ENCODE peak calls at places on chromosomes 6 and 20, in seven cellular contexts. One of them, this sample, is unnamed. For H3K27me3, the result is how much of the 10 kb centered on the place peaks cover.

GRCh38 chr6:20837189-20837588 is 302.9 kb downstream of the CDKAL1 start:
- ATAC-seq in HCT116: no peak
- ATAC-seq in heart right ventricle: no peak
- ATAC-seq in lower lobe of right lung: no peak
- ATAC-seq in pancreas: no peak
- ATAC-seq in CD8-positive, alpha-beta T cell: peak
- ATAC-seq in IMR-90: no peak
- ATAC-seq in this sample: no peak

GRCh38 chr20:22794200-22794599 is 209.8 kb upstream of the FOXA2 start:
- ATAC-seq in IMR-90: no peak
- ATAC-seq in lower lobe of right lung: peak
- ATAC-seq in pancreas: no peak
- ATAC-seq in HCT116: no peak
- ATAC-seq in heart right ventricle: no peak
- ATAC-seq in CD8-positive, alpha-beta T cell: no peak
- ATAC-seq in this sample: no peak

GRCh38 chr6:137010138-137010718 is 34.5 kb downstream of the IL20RA start:
- ATAC-seq in pancreas: no peak
- ATAC-seq in IMR-90: no peak
- ATAC-seq in heart right ventricle: no peak
- ATAC-seq in HCT116: no peak
- ATAC-seq in CD8-positive, alpha-beta T cell: no peak
- ATAC-seq in lower lobe of right lung: no peak
- ATAC-seq in this sample: no peak

GRCh38 chr20:8787090-8787489 is 281.8 kb upstream of the PLCB4 start:
- ATAC-seq in CD8-positive, alpha-beta T cell: no peak
- ATAC-seq in IMR-90: no peak
- ATAC-seq in pancreas: no peak
- ATAC-seq in lower lobe of right lung: no peak
- ATAC-seq in heart right ventricle: no peak
- ATAC-seq in HCT116: peak
- ATAC-seq in this sample: no peak

GRCh38 chr6:157174731-157175130 is 148.6 kb downstream of the TMEM242 start:
- ATAC-seq in CD8-positive, alpha-beta T cell: no peak
- ATAC-seq in lower lobe of right lung: no peak
- ATAC-seq in IMR-90: no peak
- ATAC-seq in pancreas: no peak
- ATAC-seq in heart right ventricle: no peak
- ATAC-seq in HCT116: no peak
- ATAC-seq in this sample: no peak

GRCh38 chr6:1613631-1614447 is 4.1 kb downstream of the FOXC1 start:
- ATAC-seq in pancreas: no peak
- ATAC-seq in IMR-90: peak
- ATAC-seq in HCT116: no peak
- ATAC-seq in CD8-positive, alpha-beta T cell: no peak
- ATAC-seq in lower lobe of right lung: no peak
- ATAC-seq in heart right ventricle: peak
- ATAC-seq in this sample: no peak

GRCh38 chr6:129608886-129609540 is 101.0 kb downstream of the ARHGAP18 start:
- ATAC-seq in CD8-positive, alpha-beta T cell: no peak
- ATAC-seq in IMR-90: no peak
- ATAC-seq in HCT116: no peak
- ATAC-seq in pancreas: no peak
- ATAC-seq in heart right ventricle: no peak
- ATAC-seq in lower lobe of right lung: no peak
- ATAC-seq in this sample: no peak

GRCh38 chr6:42618105-42618504 is 54.3 kb downstream of the UBR2 start:
- ATAC-seq in heart right ventricle: no peak
- ATAC-seq in pancreas: no peak
- ATAC-seq in CD8-positive, alpha-beta T cell: no peak
- ATAC-seq in lower lobe of right lung: no peak
- ATAC-seq in HCT116: no peak
- ATAC-seq in IMR-90: no peak
- ATAC-seq in this sample: no peak

GRCh38 chr20:8722277-8722928 is 346.5 kb upstream of the PLCB4 start:
- ATAC-seq in pancreas: peak
- ATAC-seq in IMR-90: peak
- ATAC-seq in lower lobe of right lung: peak
- ATAC-seq in HCT116: peak
- ATAC-seq in heart right ventricle: peak
- ATAC-seq in CD8-positive, alpha-beta T cell: no peak
- ATAC-seq in this sample: peak

GRCh38 chr6:121657972-121658371 is 222.5 kb downstream of the GJA1 start:
- ATAC-seq in CD8-positive, alpha-beta T cell: no peak
- ATAC-seq in pancreas: no peak
- ATAC-seq in heart right ventricle: no peak
- ATAC-seq in IMR-90: no peak
- ATAC-seq in lower lobe of right lung: no peak
- ATAC-seq in HCT116: no peak
- ATAC-seq in this sample: no peak

GRCh38 chr6:12010635-12011275 is 1.4 kb upstream of the HIVEP1 start:
- ATAC-seq in CD8-positive, alpha-beta T cell: no peak
- ATAC-seq in pancreas: peak
- ATAC-seq in HCT116: peak
- ATAC-seq in heart right ventricle: peak
- ATAC-seq in IMR-90: peak
- ATAC-seq in lower lobe of right lung: peak
- ATAC-seq in this sample: peak

GRCh38 chr6:139308936-139309603 is 17.3 kb upstream of the TXLNB start:
- ATAC-seq in HCT116: no peak
- ATAC-seq in IMR-90: peak
- ATAC-seq in heart right ventricle: peak
- ATAC-seq in lower lobe of right lung: peak
- ATAC-seq in CD8-positive, alpha-beta T cell: no peak
- ATAC-seq in pancreas: no peak
- ATAC-seq in this sample: peak

GRCh38 chr20:18176318-18176785 is 38.7 kb downstream of the KAT14 start:
- ATAC-seq in lower lobe of right lung: no peak
- ATAC-seq in CD8-positive, alpha-beta T cell: no peak
- ATAC-seq in IMR-90: no peak
- ATAC-seq in pancreas: no peak
- ATAC-seq in HCT116: no peak
- ATAC-seq in heart right ventricle: no peak
- ATAC-seq in this sample: no peak

GRCh38 chr20:60446273-60447111 is 488.3 kb downstream of the CDH26 start:
- ATAC-seq in lower lobe of right lung: no peak
- ATAC-seq in IMR-90: no peak
- ATAC-seq in pancreas: no peak
- ATAC-seq in CD8-positive, alpha-beta T cell: no peak
- ATAC-seq in HCT116: no peak
- ATAC-seq in heart right ventricle: no peak
- ATAC-seq in this sample: no peak

GRCh38 chr6:31083742-31084354 is 28.5 kb downstream of the C6orf15 start:
- ATAC-seq in CD8-positive, alpha-beta T cell: no peak
- ATAC-seq in HCT116: peak
- ATAC-seq in IMR-90: peak
- ATAC-seq in heart right ventricle: peak
- ATAC-seq in lower lobe of right lung: no peak
- ATAC-seq in pancreas: no peak
- ATAC-seq in this sample: no peak

GRCh38 chr20:54126809-54127655 is 46.8 kb downstream of the CYP24A1 start:
- ATAC-seq in IMR-90: no peak
- ATAC-seq in heart right ventricle: no peak
- ATAC-seq in HCT116: no peak
- ATAC-seq in CD8-positive, alpha-beta T cell: no peak
- ATAC-seq in pancreas: no peak
- ATAC-seq in lower lobe of right lung: no peak
- ATAC-seq in this sample: no peak

GRCh38 chr20:24461848-24462247 is 7.6 kb upstream of the SYNDIG1 start:
- ATAC-seq in IMR-90: no peak
- ATAC-seq in CD8-positive, alpha-beta T cell: no peak
- ATAC-seq in lower lobe of right lung: no peak
- ATAC-seq in HCT116: no peak
- ATAC-seq in pancreas: no peak
- ATAC-seq in heart right ventricle: no peak
- ATAC-seq in this sample: no peak

GRCh38 chr20:24465730-24466129 is 3.7 kb upstream of the SYNDIG1 start:
- ATAC-seq in IMR-90: no peak
- ATAC-seq in lower lobe of right lung: no peak
- ATAC-seq in heart right ventricle: peak
- ATAC-seq in pancreas: no peak
- ATAC-seq in CD8-positive, alpha-beta T cell: no peak
- ATAC-seq in HCT116: no peak
- ATAC-seq in this sample: no peak

GRCh38 chr20:24465168-24465567 is 4.3 kb upstream of the SYNDIG1 start:
- ATAC-seq in HCT116: no peak
- ATAC-seq in pancreas: no peak
- ATAC-seq in CD8-positive, alpha-beta T cell: no peak
- ATAC-seq in heart right ventricle: peak
- ATAC-seq in IMR-90: no peak
- ATAC-seq in lower lobe of right lung: no peak
- ATAC-seq in this sample: no peak

GRCh38 chr20:24460712-24461111 is 8.7 kb upstream of the SYNDIG1 start:
- ATAC-seq in HCT116: no peak
- ATAC-seq in lower lobe of right lung: no peak
- ATAC-seq in CD8-positive, alpha-beta T cell: no peak
- ATAC-seq in pancreas: no peak
- ATAC-seq in heart right ventricle: no peak
- ATAC-seq in IMR-90: no peak
- ATAC-seq in this sample: no peak

GRCh38 chr20:24462461-24463010 is 6.9 kb upstream of the SYNDIG1 start:
- ATAC-seq in heart right ventricle: no peak
- ATAC-seq in HCT116: no peak
- ATAC-seq in lower lobe of right lung: no peak
- ATAC-seq in pancreas: no peak
- ATAC-seq in IMR-90: no peak
- ATAC-seq in CD8-positive, alpha-beta T cell: no peak
- ATAC-seq in this sample: no peak
- H3K27me3 ChIP-seq in heart right ventricle: under half
- H3K27me3 ChIP-seq in HCT116: under half
- H3K27me3 ChIP-seq in lower lobe of right lung: under half
- H3K27me3 ChIP-seq in pancreas: under half
- H3K27me3 ChIP-seq in IMR-90: under half
- H3K27me3 ChIP-seq in CD8-positive, alpha-beta T cell: under half
- H3K27me3 ChIP-seq in this sample: under half

GRCh38 chr6:153804755-153805330 is 234.2 kb upstream of the OPRM1 start:
- ATAC-seq in lower lobe of right lung: no peak
- ATAC-seq in heart right ventricle: no peak
- ATAC-seq in IMR-90: no peak
- ATAC-seq in HCT116: no peak
- ATAC-seq in pancreas: no peak
- ATAC-seq in CD8-positive, alpha-beta T cell: no peak
- ATAC-seq in this sample: no peak

GRCh38 chr6:153800580-153800979 is 238.5 kb upstream of the OPRM1 start:
- ATAC-seq in HCT116: no peak
- ATAC-seq in IMR-90: no peak
- ATAC-seq in heart right ventricle: no peak
- ATAC-seq in lower lobe of right lung: peak
- ATAC-seq in CD8-positive, alpha-beta T cell: no peak
- ATAC-seq in pancreas: no peak
- ATAC-seq in this sample: no peak

GRCh38 chr6:153801917-153802316 is 237.1 kb upstream of the OPRM1 start:
- ATAC-seq in HCT116: no peak
- ATAC-seq in heart right ventricle: no peak
- ATAC-seq in lower lobe of right lung: no peak
- ATAC-seq in pancreas: no peak
- ATAC-seq in IMR-90: no peak
- ATAC-seq in CD8-positive, alpha-beta T cell: no peak
- ATAC-seq in this sample: no peak
- H3K27me3 ChIP-seq in HCT116: under half
- H3K27me3 ChIP-seq in heart right ventricle: under half
- H3K27me3 ChIP-seq in lower lobe of right lung: under half
- H3K27me3 ChIP-seq in pancreas: under half
- H3K27me3 ChIP-seq in IMR-90: under half
- H3K27me3 ChIP-seq in CD8-positive, alpha-beta T cell: under half
- H3K27me3 ChIP-seq in this sample: under half

GRCh38 chr6:5082487-5083306 is 2.4 kb upstream of the PPP1R3G start:
- ATAC-seq in lower lobe of right lung: no peak
- ATAC-seq in heart right ventricle: no peak
- ATAC-seq in IMR-90: peak
- ATAC-seq in CD8-positive, alpha-beta T cell: no peak
- ATAC-seq in HCT116: peak
- ATAC-seq in pancreas: no peak
- ATAC-seq in this sample: no peak
- H3K27me3 ChIP-seq in lower lobe of right lung: under half
- H3K27me3 ChIP-seq in heart right ventricle: under half
- H3K27me3 ChIP-seq in IMR-90: under half
- H3K27me3 ChIP-seq in CD8-positive, alpha-beta T cell: under half
- H3K27me3 ChIP-seq in HCT116: under half
- H3K27me3 ChIP-seq in pancreas: under half
- H3K27me3 ChIP-seq in this sample: under half

GRCh38 chr6:166381381-166381732 is 1.4 kb downstream of the MPC1 start:
- ATAC-seq in heart right ventricle: no peak
- ATAC-seq in HCT116: no peak
- ATAC-seq in IMR-90: no peak
- ATAC-seq in lower lobe of right lung: no peak
- ATAC-seq in pancreas: no peak
- ATAC-seq in CD8-positive, alpha-beta T cell: no peak
- ATAC-seq in this sample: no peak

GRCh38 chr6:166386111-166386510 is 3.4 kb upstream of the MPC1 start:
- ATAC-seq in IMR-90: no peak
- ATAC-seq in HCT116: no peak
- ATAC-seq in CD8-positive, alpha-beta T cell: no peak
- ATAC-seq in pancreas: no peak
- ATAC-seq in lower lobe of right lung: no peak
- ATAC-seq in heart right ventricle: no peak
- ATAC-seq in this sample: no peak

GRCh38 chr6:166382500-166382932 is 224 bp downstream of the MPC1 start:
- ATAC-seq in lower lobe of right lung: peak
- ATAC-seq in pancreas: peak
- ATAC-seq in HCT116: peak
- ATAC-seq in heart right ventricle: peak
- ATAC-seq in CD8-positive, alpha-beta T cell: peak
- ATAC-seq in IMR-90: peak
- ATAC-seq in this sample: peak

GRCh38 chr6:166381733-166382499 is 824 bp downstream of the MPC1 start:
- ATAC-seq in lower lobe of right lung: peak
- ATAC-seq in pancreas: peak
- ATAC-seq in HCT116: peak
- ATAC-seq in IMR-90: peak
- ATAC-seq in CD8-positive, alpha-beta T cell: peak
- ATAC-seq in heart right ventricle: peak
- ATAC-seq in this sample: peak

DNA sequence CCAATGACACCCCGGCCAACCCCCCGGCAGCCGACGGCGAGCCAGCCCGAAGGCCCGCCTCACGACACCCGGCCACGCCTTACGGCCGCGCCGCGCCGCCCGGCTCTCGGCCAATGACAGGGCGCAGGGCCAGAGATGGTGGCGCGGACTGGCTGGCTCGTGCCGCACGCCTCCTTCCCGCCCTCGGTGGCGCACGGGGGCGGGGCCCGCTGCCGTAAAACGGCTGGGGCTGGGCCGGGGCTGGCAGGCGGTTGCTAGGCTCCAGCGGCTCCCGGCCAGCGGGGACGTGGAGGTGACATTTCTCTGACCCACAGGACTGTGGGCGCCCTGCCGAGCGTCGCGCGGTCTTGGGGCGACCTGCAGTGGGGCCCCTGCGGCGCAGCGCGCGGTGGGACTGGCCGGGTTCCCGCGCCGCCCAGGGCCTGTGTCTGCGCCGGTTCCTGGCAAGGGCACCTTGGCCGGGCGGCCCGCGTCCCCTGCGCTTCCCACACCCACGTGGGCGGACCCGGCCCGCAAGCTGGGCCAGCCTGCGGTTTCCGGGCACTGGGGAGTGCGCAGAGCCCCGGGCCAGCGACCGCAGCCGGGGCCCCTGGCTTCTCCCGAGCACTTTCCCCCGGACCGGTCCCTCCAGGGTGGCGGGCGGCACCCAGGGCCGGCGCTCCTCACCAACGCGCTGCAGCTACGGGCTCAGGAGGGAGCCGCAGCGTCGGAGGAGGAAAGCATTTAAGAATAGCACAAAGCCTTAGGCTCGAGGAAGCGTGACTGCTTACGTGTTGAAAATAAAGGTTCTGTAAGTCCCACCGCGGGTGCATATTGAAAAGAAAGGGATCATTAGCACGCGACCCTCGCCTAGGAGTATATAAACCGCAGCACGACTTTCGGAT is at the start of gene MPC1:
- ATAC-seq in CD8-positive, alpha-beta T cell: peak
- ATAC-seq in heart right ventricle: peak
- ATAC-seq in pancreas: peak
- ATAC-seq in HCT116: peak
- ATAC-seq in lower lobe of right lung: peak
- ATAC-seq in IMR-90: peak
- ATAC-seq in this sample: peak
- H3K27me3 ChIP-seq in CD8-positive, alpha-beta T cell: under half
- H3K27me3 ChIP-seq in heart right ventricle: under half
- H3K27me3 ChIP-seq in pancreas: under half
- H3K27me3 ChIP-seq in HCT116: under half
- H3K27me3 ChIP-seq in lower lobe of right lung: under half
- H3K27me3 ChIP-seq in IMR-90: under half
- H3K27me3 ChIP-seq in this sample: under half